ENCODE peak calls at places on chromosomes 12 and 14, in four cellular contexts. R, I, Y and G are unnamed samples.
A peak's percentile ranks its signal among the peaks of the same experiment; 100 is the strongest.

GRCh38 chr14:21039059-21039422 is 3.1 kb upstream of the RNASE7 start:
- DNase-seq in R (peak; percentile 68), Y (peak; percentile 73), I (no peak), G (no peak)

GRCh38 chr12:79373896-79374499 is 316.8 kb downstream of the PAWR start:
- DNase-seq in R (peak; percentile 61), Y (peak; percentile 9), I (peak; percentile 43), G (no peak)

GRCh38 chr14:68790656-68791077 is 2.2 kb downstream of the ZFP36L1 start:
- DNase-seq in R (no peak), Y (no peak), I (no peak), G (no peak)

GRCh38 chr14:104317975-104318557 is 179.7 kb downstream of the KIF26A start:
- DNase-seq in I (no peak), R (no peak), Y (no peak), G (no peak)

GRCh38 chr12:62903151-62903550 is 31.8 kb downstream of the PPM1H start:
- DNase-seq in R (no peak), Y (no peak), I (no peak), G (no peak)

GRCh38 chr12:93645702-93646101 is 31.5 kb upstream of the CRADD start:
- DNase-seq in I (no peak), R (no peak), Y (no peak), G (no peak)

GRCh38 chr12:47818382-47818700 is 1.4 kb downstream of the HDAC7 start:
- DNase-seq in R (no peak), I (no peak), Y (no peak), G (no peak)

GRCh38 chr14:53979141-53979673 is 22.6 kb upstream of the BMP4 start:
- DNase-seq in Y (peak; percentile 91), I (no peak), R (peak; percentile 30), G (no peak)

GRCh38 chr12:89525824-89526770 is at the start of gene POC1B:
- DNase-seq in R (peak; percentile 86), I (peak; percentile 80), Y (peak; percentile 82), G (peak; percentile 56)

GRCh38 chr12:108033091-108033490 is 96.0 kb upstream of the WSCD2 start:
- DNase-seq in Y (no peak), R (no peak), I (no peak), G (no peak)

GRCh38 chr12:59570134-59570533 is 25.7 kb upstream of the SLC16A7 start:
- DNase-seq in Y (no peak), R (no peak), I (no peak), G (no peak)

GRCh38 chr14:48398675-48399282 is 723.4 kb upstream of the MDGA2 start:
- DNase-seq in Y (peak; percentile 16), R (no peak), I (peak; percentile 6), G (no peak)

GRCh38 chr14:39246618-39247017 is 12.9 kb downstream of the MIA2 start:
- DNase-seq in R (no peak), Y (no peak), I (no peak), G (no peak)

GRCh38 chr12:13175499-13175898 is 21.0 kb upstream of the EMP1 start:
- DNase-seq in R (no peak), Y (no peak), I (no peak), G (no peak)
- TF ChIP-seq NR2C2 in R (no peak), Y (no peak), I (no peak), G (no peak)

GRCh38 chr12:33514893-33515292 is 75.3 kb upstream of the SYT10 start:
- DNase-seq in Y (no peak), I (no peak), R (no peak), G (no peak)
- TF ChIP-seq CTCF in Y (peak; percentile 20), I (no peak), R (no peak), G (peak; percentile 15)

DNA sequence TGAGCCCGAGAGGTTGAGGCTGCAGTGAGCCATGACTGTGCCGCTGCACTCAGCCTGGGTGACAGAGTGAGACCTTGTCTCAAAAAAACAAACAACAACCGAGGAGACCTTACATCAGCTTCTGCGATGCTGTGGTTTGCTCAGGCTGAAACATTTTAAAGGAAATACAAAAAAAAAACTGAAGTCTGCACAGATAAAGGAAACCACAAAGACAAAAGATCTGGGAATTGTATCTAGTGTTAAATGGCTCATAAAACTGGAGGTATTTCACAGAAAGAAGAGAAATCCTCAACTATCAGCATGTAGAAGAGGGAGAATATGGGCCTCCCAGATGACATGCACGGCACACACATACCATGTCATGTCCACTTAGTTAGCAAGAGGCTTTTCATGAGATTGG is 60.3 kb upstream of the VPS33A start:
- DNase-seq in R (no peak), I (no peak), Y (no peak), G (no peak)
- TF ChIP-seq NR2C2 in R (no peak), I (no peak), Y (no peak), G (no peak)

GRCh38 chr12:24888813-24889212 is 60.1 kb downstream of the BCAT1 start:
- DNase-seq in I (no peak), R (no peak), Y (no peak), G (no peak)
- TF ChIP-seq CTCF in I (no peak), R (no peak), Y (no peak), G (no peak)

GRCh38 chr12:124866883-124867232 is 3.2 kb upstream of the SCARB1 start:
- DNase-seq in I (no peak), Y (no peak), R (no peak), G (no peak)

GRCh38 chr12:124867389-124867930 is 3.8 kb upstream of the SCARB1 start:
- DNase-seq in R (no peak), Y (peak; percentile 78), I (no peak), G (no peak)

GRCh38 chr12:124866195-124866882 is 2.7 kb upstream of the SCARB1 start:
- DNase-seq in I (no peak), Y (no peak), R (no peak), G (no peak)

GRCh38 chr12:124869011-124869665 is 5.5 kb upstream of the SCARB1 start:
- DNase-seq in R (peak; percentile 40), I (peak; percentile 84), Y (no peak), G (no peak)

GRCh38 chr12:124868252-124868965 is 4.7 kb upstream of the SCARB1 start:
- DNase-seq in R (no peak), Y (no peak), I (no peak), G (no peak)
- TF ChIP-seq NR2C2 in R (no peak), Y (no peak), I (no peak), G (no peak)

DNA sequence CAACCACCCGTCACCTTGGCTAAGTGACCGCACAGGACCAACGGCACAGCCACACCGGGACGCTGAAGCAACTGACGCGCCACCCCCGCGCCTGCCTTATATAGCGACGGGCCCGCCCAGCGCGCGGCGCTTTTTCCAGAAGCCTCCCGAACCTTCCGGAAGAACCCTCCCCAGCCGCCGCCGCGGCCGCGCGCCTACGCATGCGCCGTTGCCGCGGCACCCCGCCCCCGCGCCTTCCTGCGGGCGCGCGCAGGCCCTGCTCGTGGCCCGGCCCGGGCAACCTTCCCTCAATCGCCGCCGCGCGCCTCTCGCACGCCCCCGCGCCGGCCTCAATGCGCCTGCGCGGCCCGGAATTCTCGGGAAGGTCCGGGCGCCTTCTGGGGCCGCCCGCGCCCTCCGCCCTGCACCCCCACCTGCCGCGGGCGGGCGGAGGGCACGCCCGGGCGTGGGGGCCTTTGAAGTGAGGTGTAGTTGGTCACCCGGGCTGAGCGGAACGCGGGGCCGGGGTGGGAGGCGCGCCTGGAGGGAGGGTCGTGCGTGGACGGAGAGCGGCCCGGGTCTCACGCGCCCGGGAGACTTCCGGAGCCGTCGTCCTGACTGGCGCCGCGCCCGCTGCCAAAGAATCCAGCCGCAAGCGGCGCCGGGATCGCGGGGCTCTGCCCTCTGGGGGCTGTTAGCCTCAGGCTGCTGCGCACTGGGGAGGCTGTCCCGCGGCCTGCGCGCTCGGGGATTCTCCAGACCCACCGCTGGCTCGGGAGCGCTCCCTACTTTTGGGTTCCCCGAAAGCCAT is at the start of gene HSP90AA1:
- DNase-seq in Y (peak; percentile 83), I (peak; percentile 86), R (peak; percentile 94), G (peak; percentile 60)
- TF ChIP-seq CTCF in Y (peak; percentile 41), I (peak; percentile 14), R (no peak), G (no peak)

DNA sequence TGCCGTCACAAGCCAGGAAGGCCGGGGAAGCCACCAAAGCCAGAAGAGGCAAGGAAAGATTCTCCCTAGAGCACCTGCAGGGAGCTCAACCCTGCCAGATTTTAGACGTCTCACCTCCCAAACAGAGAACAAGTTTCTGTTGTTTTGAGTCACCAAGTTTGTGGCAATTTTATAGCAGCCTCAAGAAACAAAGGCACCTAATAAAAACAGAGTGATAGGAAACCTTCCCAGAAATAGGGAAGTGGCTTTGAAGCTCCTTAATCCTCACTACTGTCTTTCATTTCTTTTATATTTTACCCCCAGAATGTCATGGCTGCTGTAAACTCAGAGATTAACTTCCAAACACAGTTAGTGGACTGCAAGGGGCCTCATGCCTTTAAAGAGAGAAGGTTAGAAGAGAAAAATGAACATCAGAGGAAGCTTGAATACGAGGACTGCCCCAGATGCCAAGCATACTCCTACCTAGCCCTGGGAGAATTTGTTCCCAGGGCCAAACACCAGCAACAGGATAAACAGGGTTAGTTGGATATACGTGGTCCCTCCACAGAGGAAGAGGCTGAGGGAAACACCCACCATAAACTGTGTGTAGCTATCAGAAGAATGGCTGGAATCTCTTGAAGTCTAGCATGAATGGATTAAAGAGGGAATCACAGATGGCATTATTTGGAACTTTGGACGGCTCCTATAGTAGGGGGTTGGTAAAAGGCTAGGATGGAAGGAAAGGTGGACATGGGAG is 148.3 kb downstream of the KCNA5 start:
- DNase-seq in Y (no peak), R (no peak), I (no peak), G (no peak)
- TF ChIP-seq NR2C2 in Y (no peak), R (no peak), I (no peak), G (no peak)